ENCODE peak calls at places on chromosomes 16 and 17, in five cellular contexts. T is PC-3, E is hepatocyte, O is OCI-LY7, Z is SK-N-SH. B is an unnamed sample.

GRCh38 chr17:45868276-45868675 is 23.6 kb downstream of the SPPL2C start:
- DNase-seq in T (no peak), E (no peak), O (no peak), Z (no peak), B (no peak)

GRCh38 chr17:75032896-75033294 is 13.9 kb downstream of the ATP5PD start:
- DNase-seq in T (peak), E (no peak), O (no peak), Z (no peak), B (no peak)

GRCh38 chr16:50933257-50933656 is 191.4 kb downstream of the CYLD start:
- DNase-seq in T (no peak), E (no peak), O (no peak), Z (no peak), B (no peak)

GRCh38 chr16:66480265-66481080 is 53.4 kb downstream of the BEAN1 start:
- DNase-seq in T (peak), E (no peak), O (no peak), Z (no peak), B (no peak)

GRCh38 chr17:731943-732787 is at the start of gene TLCD3A:
- DNase-seq in T (peak), E (peak), O (peak), Z (peak), B (peak)

GRCh38 chr16:66275795-66276428 is 90.6 kb upstream of the CDH5 start:
- DNase-seq in T (peak), E (peak), O (peak), Z (peak), B (peak)

GRCh38 chr16:84950906-84951305 is 60.4 kb downstream of the ZDHHC7 start:
- DNase-seq in T (peak), E (no peak), O (peak), Z (peak), B (peak)

GRCh38 chr17:44438634-44439033 is 49.2 kb upstream of the ITGA2B start:
- DNase-seq in T (no peak), E (no peak), O (peak), Z (peak), B (peak)

GRCh38 chr16:4070936-4071335 is 45.3 kb downstream of the ADCY9 start:
- DNase-seq in T (no peak), E (no peak), O (no peak), Z (no peak), B (no peak)

GRCh38 chr17:17560975-17561374 is 30.5 kb downstream of the PEMT start:
- DNase-seq in T (no peak), E (no peak), O (no peak), Z (no peak), B (no peak)

GRCh38 chr16:4369006-4369766 is 2.5 kb upstream of the VASN start:
- DNase-seq in T (peak), E (no peak), O (no peak), Z (peak), B (no peak)

GRCh38 chr17:44581868-44582267 is 24.6 kb downstream of the FZD2 start:
- DNase-seq in T (peak), E (no peak), O (peak), Z (peak), B (peak)

GRCh38 chr16:90046122-90046970 is 27.1 kb upstream of the DBNDD1 start:
- DNase-seq in T (no peak), E (no peak), O (no peak), Z (peak), B (peak)

GRCh38 chr16:53135329-53135728 is 80.5 kb downstream of the CHD9 start:
- DNase-seq in T (no peak), E (no peak), O (no peak), Z (no peak), B (no peak)

GRCh38 chr16:4924593-4925378 is 12.2 kb downstream of the PPL start:
- DNase-seq in T (peak), E (peak), O (no peak), Z (peak), B (peak)

GRCh38 chr16:71867934-71868333 is 16.0 kb downstream of the ZNF821 start:
- DNase-seq in T (no peak), E (no peak), O (no peak), Z (no peak), B (peak)

GRCh38 chr17:72661093-72661944 is 431.2 kb downstream of the SLC39A11 start:
- DNase-seq in T (peak), E (peak), O (no peak), Z (peak), B (no peak)

GRCh38 chr17:66995944-66996343 is 31.4 kb downstream of the CACNG4 start:
- DNase-seq in T (no peak), E (no peak), O (no peak), Z (no peak), B (no peak)

GRCh38 chr16:74752756-74753155 is 21.9 kb downstream of the FA2H start:
- DNase-seq in T (no peak), E (no peak), O (no peak), Z (no peak), B (no peak)

GRCh38 chr17:37752482-37752881 is 7.6 kb upstream of the HNF1B start:
- DNase-seq in T (peak), E (peak), O (no peak), Z (no peak), B (no peak)

GRCh38 chr16:79601092-79601977 is 798 bp upstream of the MAF start:
- DNase-seq in T (no peak), E (peak), O (no peak), Z (peak), B (peak)

GRCh38 chr17:4631836-4632582 is 9.5 kb downstream of the ALOX15 start:
- DNase-seq in T (no peak), E (no peak), O (no peak), Z (no peak), B (peak)

GRCh38 chr17:29581583-29582253 is 7.7 kb downstream of the GIT1 start:
- DNase-seq in T (no peak), E (no peak), O (no peak), Z (peak), B (no peak)

GRCh38 chr17:50268632-50269287 is 5.5 kb upstream of the TMEM92 start:
- DNase-seq in T (no peak), E (peak), O (no peak), Z (no peak), B (no peak)

GRCh38 chr17:76481091-76481655 is 13.8 kb downstream of the AANAT start:
- DNase-seq in T (no peak), E (no peak), O (peak), Z (no peak), B (no peak)

GRCh38 chr17:29592850-29593545 is at the start of gene ANKRD13B:
- DNase-seq in T (no peak), E (peak), O (peak), Z (peak), B (peak)

GRCh38 chr17:54270499-54270898 is 447.8 kb downstream of the KIF2B start:
- DNase-seq in T (no peak), E (no peak), O (no peak), Z (no peak), B (no peak)

GRCh38 chr16:79372504-79373184 is 227.9 kb downstream of the MAF start:
- DNase-seq in T (no peak), E (peak), O (no peak), Z (no peak), B (no peak)

GRCh38 chr16:4602330-4602729 is 12.4 kb downstream of the UBALD1 start:
- DNase-seq in T (no peak), E (no peak), O (no peak), Z (peak), B (no peak)

GRCh38 chr16:46899443-46900143 is 15.4 kb downstream of the GPT2 start:
- DNase-seq in T (no peak), E (no peak), O (no peak), Z (no peak), B (no peak)

GRCh38 chr17:66549731-66550207 is 247.4 kb downstream of the PRKCA start:
- DNase-seq in T (peak), E (no peak), O (no peak), Z (no peak), B (peak)

GRCh38 chr16:49857423-49858181 is 1.7 kb upstream of the ZNF423 start:
- DNase-seq in T (peak), E (peak), O (peak), Z (peak), B (peak)

GRCh38 chr16:29686740-29687327 is 7.9 kb downstream of the QPRT start:
- DNase-seq in T (no peak), E (no peak), O (no peak), Z (no peak), B (no peak)

GRCh38 chr17:83111516-83112282 is 32.3 kb downstream of the METRNL start:
- DNase-seq in T (no peak), E (no peak), O (no peak), Z (no peak), B (no peak)

GRCh38 chr16:65176603-65177002 is 54.7 kb upstream of the CDH11 start:
- DNase-seq in T (no peak), E (no peak), O (no peak), Z (no peak), B (no peak)

GRCh38 chr17:68441064-68441770 is 16.1 kb downstream of the WIPI1 start:
- DNase-seq in T (no peak), E (peak), O (peak), Z (no peak), B (no peak)

GRCh38 chr17:77645441-77646430 is 312.8 kb upstream of the TNRC6C start:
- DNase-seq in T (peak), E (no peak), O (no peak), Z (no peak), B (peak)

GRCh38 chr17:60392042-60392844 is at the start of gene USP32:
- DNase-seq in T (peak), E (peak), O (peak), Z (peak), B (peak)
- TF ChIP-seq CTCF in T (peak), E (peak), O (peak), Z (peak), B (no peak)

DNA sequence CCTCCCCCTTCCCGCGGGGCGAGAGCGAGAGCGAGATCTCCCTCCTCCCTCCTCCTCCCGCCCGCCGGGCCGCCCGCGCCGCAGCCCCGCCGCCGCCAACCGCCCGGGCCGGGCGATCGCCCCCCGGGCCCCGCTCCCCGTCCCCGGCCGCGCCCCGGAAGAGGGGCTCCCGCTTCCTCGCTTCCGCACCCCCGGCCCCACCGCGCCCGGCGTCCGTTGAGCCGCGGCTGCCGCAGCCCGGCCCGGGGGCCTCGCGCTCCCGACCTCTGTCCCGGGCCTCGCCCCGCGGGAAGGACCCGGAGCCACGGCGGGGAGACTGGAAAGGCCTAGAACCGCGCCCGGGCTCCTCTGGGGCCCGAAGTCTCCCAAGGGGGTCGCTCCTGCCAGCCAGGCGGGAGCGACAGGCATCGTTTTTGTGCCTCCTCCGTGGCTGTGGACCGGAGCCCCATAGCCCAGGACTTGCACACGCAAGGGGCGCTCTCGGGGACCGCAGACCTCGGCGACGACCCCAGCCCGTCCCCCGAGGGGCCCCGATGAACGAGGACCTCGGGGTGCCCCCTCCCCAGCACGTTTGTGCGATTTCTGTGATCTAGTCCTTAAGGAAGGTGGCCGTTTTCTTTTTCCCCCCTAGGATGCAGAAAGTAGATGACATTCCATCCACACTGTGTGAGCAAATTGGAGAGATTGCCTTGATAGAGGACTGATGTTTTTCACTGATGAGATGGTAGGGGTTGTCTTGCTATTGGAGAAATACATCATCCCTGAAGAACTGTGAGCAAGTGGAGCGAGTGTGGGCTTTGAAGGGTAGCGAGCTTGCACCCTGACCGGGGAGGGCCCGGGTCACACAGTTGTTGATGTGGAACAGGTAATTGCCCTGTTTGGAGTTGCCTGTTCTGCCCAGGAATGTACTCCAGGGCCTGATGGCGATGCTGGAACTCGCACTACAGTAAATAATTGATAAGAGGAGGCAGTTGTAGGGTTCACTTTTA is 610 bp downstream of the BANP start:
- DNase-seq in T (no peak), E (peak), O (peak), Z (peak), B (peak)
- TF ChIP-seq EZH2phosphoT487 in T (no peak), E (no peak), O (no peak), Z (no peak), B (no peak)

DNA sequence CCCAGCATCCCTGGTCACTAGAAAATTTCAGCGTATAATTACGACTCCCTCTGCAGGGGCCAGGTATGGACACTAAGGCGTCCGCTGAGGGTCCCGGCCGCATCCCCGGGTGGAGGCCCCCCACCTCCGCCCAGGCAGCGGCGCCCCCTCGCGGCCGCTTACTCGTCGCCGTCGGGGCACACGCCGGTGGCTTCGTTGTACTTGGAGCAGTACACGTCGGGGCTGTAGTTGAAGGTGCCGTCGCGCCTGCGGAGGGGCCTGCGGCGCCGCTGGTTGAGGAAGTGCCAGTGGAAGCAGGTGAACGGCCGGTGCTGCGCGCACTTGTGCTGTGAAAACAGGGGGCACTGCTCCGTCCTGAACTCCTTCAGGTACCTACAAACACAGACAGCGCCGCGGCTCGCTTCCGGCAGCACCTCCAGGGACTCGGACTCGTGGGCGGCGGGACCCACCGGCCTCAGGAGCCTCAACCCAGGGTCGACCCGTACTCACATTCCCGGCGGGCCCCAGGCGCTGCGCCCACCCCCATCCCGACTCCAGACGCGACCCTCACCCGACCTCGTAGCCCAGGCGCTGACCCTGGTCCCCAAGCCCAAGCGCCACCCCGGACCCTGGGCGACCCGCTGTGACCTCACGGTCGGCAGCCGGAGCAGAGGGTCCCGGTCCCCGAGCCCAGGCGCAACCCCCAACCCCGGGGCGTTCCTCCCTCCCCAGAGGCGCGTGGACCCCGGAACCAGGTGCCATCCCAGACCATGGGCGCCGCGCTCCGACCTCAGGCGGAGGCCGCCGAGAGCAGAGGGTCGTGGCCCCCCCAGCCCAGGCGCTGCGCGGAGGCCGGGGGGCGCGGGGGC is 596 bp downstream of the UNKL start:
- DNase-seq in T (peak), E (peak), O (peak), Z (peak), B (peak)
- TF ChIP-seq CTCF in T (peak), E (peak), O (peak), Z (peak), B (peak)

GRCh38 chr16:361341-361871 is 8.9 kb upstream of the AXIN1 start:
- DNase-seq in T (no peak), E (no peak), O (no peak), Z (no peak), B (peak)

GRCh38 chr16:359067-359763 is 6.7 kb upstream of the AXIN1 start:
- DNase-seq in T (no peak), E (no peak), O (no peak), Z (no peak), B (no peak)

GRCh38 chr16:360698-361336 is 8.3 kb upstream of the AXIN1 start:
- DNase-seq in T (no peak), E (no peak), O (no peak), Z (no peak), B (no peak)

GRCh38 chr16:361872-362701 is 8.3 kb downstream of the MRPL28 start:
- DNase-seq in T (peak), E (peak), O (peak), Z (peak), B (peak)

DNA sequence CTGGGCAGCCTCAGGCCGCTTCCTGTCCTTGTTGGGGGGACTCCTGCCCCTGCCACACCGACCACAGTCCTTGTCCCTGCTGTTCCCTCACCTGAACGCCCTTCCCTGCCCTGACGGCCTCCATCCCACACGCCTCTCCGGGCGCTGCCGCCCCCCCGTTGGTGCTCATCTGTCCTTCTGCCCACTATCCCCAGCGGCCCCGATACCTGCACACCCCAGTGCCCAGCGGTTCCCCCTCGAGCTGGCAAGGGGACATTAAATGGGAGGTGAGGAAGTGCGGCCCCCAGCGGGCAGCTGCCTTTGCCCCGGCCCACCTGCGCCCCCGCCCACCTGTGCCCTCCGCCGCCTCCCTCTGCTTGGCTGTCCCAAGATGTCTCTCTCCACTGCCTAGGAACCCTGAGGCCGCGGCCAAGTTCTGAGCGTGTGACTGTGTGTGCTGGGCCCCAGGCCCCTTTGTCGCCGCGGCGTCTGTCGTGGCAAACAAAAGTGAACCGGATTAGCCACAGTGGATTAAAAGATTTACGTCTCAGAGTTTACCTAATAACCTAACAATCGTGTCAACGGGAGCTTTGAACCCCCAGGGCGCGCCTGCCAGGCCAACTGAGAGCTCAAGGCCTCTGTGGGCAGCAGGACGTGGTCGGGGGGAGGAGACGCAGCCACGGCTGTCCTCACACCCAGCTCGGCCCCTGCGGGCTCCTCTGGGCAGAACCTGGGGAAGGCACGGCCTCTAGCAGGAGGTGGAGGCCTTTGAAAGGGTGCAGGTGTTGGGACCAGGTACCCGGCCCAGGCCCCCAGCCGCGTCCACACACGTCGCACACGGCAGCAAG is 7.6 kb upstream of the AXIN1 start:
- DNase-seq in T (no peak), E (no peak), O (no peak), Z (no peak), B (no peak)
- TF ChIP-seq EZH2phosphoT487 in T (no peak), E (no peak), O (no peak), Z (no peak), B (no peak)

GRCh38 chr16:56769674-56770073 is 39.7 kb downstream of the NUP93 start:
- DNase-seq in T (no peak), E (no peak), O (no peak), Z (no peak), B (no peak)
- TF ChIP-seq CTCF in T (no peak), E (no peak), O (no peak), Z (no peak), B (no peak)

DNA sequence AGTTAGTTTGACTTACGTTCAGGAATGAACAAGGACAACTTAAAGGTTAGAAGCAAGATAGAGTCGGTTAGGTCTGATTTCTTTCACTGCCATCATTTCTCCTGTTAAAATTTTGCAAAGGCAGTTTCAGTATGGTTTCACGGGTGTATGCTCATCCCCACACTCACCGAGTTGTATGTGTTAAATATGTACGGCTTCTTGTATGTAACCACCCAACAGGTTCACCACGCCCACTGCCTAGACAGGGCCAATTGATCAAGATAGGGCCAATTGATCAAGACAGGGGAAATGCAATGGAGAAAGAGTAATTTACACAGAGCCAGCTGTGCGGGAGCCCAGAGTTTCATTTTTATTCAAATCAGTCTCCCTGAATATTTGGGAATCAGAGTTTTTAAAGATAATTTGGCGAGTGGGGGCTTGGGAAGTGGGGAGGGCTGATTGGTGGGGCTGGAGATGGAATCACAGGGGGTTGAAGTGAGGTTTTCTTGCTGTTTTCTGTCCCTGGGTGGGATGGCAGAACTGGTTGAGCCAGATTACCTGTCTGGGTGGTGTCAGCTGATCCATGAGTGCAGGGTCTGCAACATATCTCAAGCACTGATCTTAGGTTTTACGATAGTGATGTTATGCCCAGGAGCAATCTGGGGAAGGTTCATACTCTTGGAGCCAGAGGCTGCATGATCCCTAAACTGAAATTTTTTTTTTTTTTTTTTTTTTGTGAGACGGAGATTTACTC is 62.4 kb upstream of the PLCG2 start:
- DNase-seq in T (no peak), E (no peak), O (no peak), Z (no peak), B (no peak)
- TF ChIP-seq EZH2phosphoT487 in T (no peak), E (no peak), O (no peak), Z (no peak), B (no peak)

GRCh38 chr17:7021993-7022778 is 664 bp upstream of the BCL6B start:
- DNase-seq in T (peak), E (peak), O (peak), Z (peak), B (peak)
- TF ChIP-seq CTCF in T (peak), E (peak), O (peak), Z (peak), B (peak)

B was measured in GM23338.